ENCODE peak calls at places on chromosomes 11 and 22, in eight cellular contexts. One of them, this sample, is unnamed.

GRCh38 chr11:114595571-114595970 is at the start of gene NXPE4:
- DNase-seq in BE2C: no peak
- DNase-seq in SK-N-SH: no peak
- DNase-seq in body of pancreas: no peak
- DNase-seq in tibial nerve: no peak
- DNase-seq in fibroblast of lung: no peak
- DNase-seq in CD8-positive, alpha-beta T cell: no peak
- DNase-seq in RWPE2: no peak
- DNase-seq in this sample: peak; percentile 16

GRCh38 chr11:35478411-35479139 is 46.8 kb downstream of the PAMR1 start:
- DNase-seq in body of pancreas: peak; percentile 51
- DNase-seq in tibial nerve: no peak
- DNase-seq in fibroblast of lung: peak; percentile 15
- DNase-seq in SK-N-SH: no peak
- DNase-seq in CD8-positive, alpha-beta T cell: no peak
- DNase-seq in RWPE2: no peak
- DNase-seq in BE2C: no peak
- DNase-seq in this sample: no peak

GRCh38 chr11:70326365-70326803 is 55.9 kb downstream of the PPFIA1 start:
- DNase-seq in tibial nerve: peak; percentile 67
- DNase-seq in RWPE2: no peak
- DNase-seq in BE2C: no peak
- DNase-seq in fibroblast of lung: no peak
- DNase-seq in body of pancreas: no peak
- DNase-seq in SK-N-SH: no peak
- DNase-seq in CD8-positive, alpha-beta T cell: no peak
- DNase-seq in this sample: no peak

GRCh38 chr22:39098026-39098425 is 982 bp downstream of the APOBEC3H start:
- DNase-seq in SK-N-SH: no peak
- DNase-seq in BE2C: no peak
- DNase-seq in RWPE2: no peak
- DNase-seq in CD8-positive, alpha-beta T cell: no peak
- DNase-seq in fibroblast of lung: no peak
- DNase-seq in body of pancreas: no peak
- DNase-seq in tibial nerve: no peak
- DNase-seq in this sample: peak; percentile 87

GRCh38 chr22:44586337-44586990 is 88.4 kb upstream of the RTL6 start:
- DNase-seq in RWPE2: no peak
- DNase-seq in SK-N-SH: no peak
- DNase-seq in tibial nerve: no peak
- DNase-seq in fibroblast of lung: no peak
- DNase-seq in CD8-positive, alpha-beta T cell: no peak
- DNase-seq in BE2C: peak; percentile 5
- DNase-seq in body of pancreas: peak; percentile 26
- DNase-seq in this sample: peak; percentile 46

GRCh38 chr11:86761978-86762377 is 38.4 kb upstream of the PRSS23 start:
- DNase-seq in BE2C: no peak
- DNase-seq in body of pancreas: no peak
- DNase-seq in RWPE2: no peak
- DNase-seq in CD8-positive, alpha-beta T cell: no peak
- DNase-seq in SK-N-SH: no peak
- DNase-seq in fibroblast of lung: peak; percentile 87
- DNase-seq in tibial nerve: no peak
- DNase-seq in this sample: no peak

GRCh38 chr22:21451545-21452520 is 15.4 kb upstream of the TMEM191C start:
- DNase-seq in CD8-positive, alpha-beta T cell: no peak
- DNase-seq in BE2C: no peak
- DNase-seq in RWPE2: peak; percentile 29
- DNase-seq in tibial nerve: no peak
- DNase-seq in fibroblast of lung: no peak
- DNase-seq in body of pancreas: no peak
- DNase-seq in SK-N-SH: no peak
- DNase-seq in this sample: peak; percentile 40

GRCh38 chr11:112179601-112180000 is 4.3 kb downstream of the BCO2 start:
- DNase-seq in tibial nerve: no peak
- DNase-seq in body of pancreas: no peak
- DNase-seq in CD8-positive, alpha-beta T cell: no peak
- DNase-seq in BE2C: no peak
- DNase-seq in RWPE2: no peak
- DNase-seq in fibroblast of lung: no peak
- DNase-seq in SK-N-SH: no peak
- DNase-seq in this sample: no peak

GRCh38 chr11:13143486-13144297 is 133.9 kb upstream of the BMAL1 start:
- DNase-seq in tibial nerve: no peak
- DNase-seq in RWPE2: no peak
- DNase-seq in body of pancreas: no peak
- DNase-seq in SK-N-SH: no peak
- DNase-seq in BE2C: no peak
- DNase-seq in fibroblast of lung: no peak
- DNase-seq in CD8-positive, alpha-beta T cell: no peak
- DNase-seq in this sample: no peak

GRCh38 chr11:83119216-83119615 is 37.7 kb upstream of the PCF11 start:
- DNase-seq in SK-N-SH: no peak
- DNase-seq in CD8-positive, alpha-beta T cell: no peak
- DNase-seq in tibial nerve: no peak
- DNase-seq in BE2C: no peak
- DNase-seq in RWPE2: no peak
- DNase-seq in fibroblast of lung: peak; percentile 3
- DNase-seq in body of pancreas: no peak
- DNase-seq in this sample: no peak

GRCh38 chr11:16964501-16964900 is 49.7 kb downstream of the PLEKHA7 start:
- DNase-seq in SK-N-SH: no peak
- DNase-seq in BE2C: no peak
- DNase-seq in fibroblast of lung: no peak
- DNase-seq in body of pancreas: no peak
- DNase-seq in RWPE2: no peak
- DNase-seq in tibial nerve: no peak
- DNase-seq in CD8-positive, alpha-beta T cell: no peak
- DNase-seq in this sample: no peak

GRCh38 chr11:69500285-69501120 is 19.0 kb downstream of the LINC01488 start:
- DNase-seq in SK-N-SH: peak; percentile 21
- DNase-seq in CD8-positive, alpha-beta T cell: no peak
- DNase-seq in BE2C: no peak
- DNase-seq in fibroblast of lung: peak; percentile 21
- DNase-seq in body of pancreas: no peak
- DNase-seq in RWPE2: peak; percentile 53
- DNase-seq in tibial nerve: no peak
- DNase-seq in this sample: no peak

GRCh38 chr11:68524681-68525080 is 64.1 kb downstream of the PPP6R3 start:
- DNase-seq in tibial nerve: no peak
- DNase-seq in SK-N-SH: peak; percentile 21
- DNase-seq in BE2C: no peak
- DNase-seq in RWPE2: no peak
- DNase-seq in fibroblast of lung: no peak
- DNase-seq in body of pancreas: no peak
- DNase-seq in CD8-positive, alpha-beta T cell: no peak
- DNase-seq in this sample: no peak

GRCh38 chr11:71449596-71449995 is 1.4 kb upstream of the DHCR7 start:
- DNase-seq in CD8-positive, alpha-beta T cell: no peak
- DNase-seq in BE2C: no peak
- DNase-seq in tibial nerve: no peak
- DNase-seq in RWPE2: no peak
- DNase-seq in SK-N-SH: no peak
- DNase-seq in fibroblast of lung: no peak
- DNase-seq in body of pancreas: peak; percentile 6
- DNase-seq in this sample: peak; percentile 72

GRCh38 chr11:129251067-129251466 is 58.9 kb upstream of the ARHGAP32 start:
- DNase-seq in tibial nerve: no peak
- DNase-seq in fibroblast of lung: peak; percentile 74
- DNase-seq in CD8-positive, alpha-beta T cell: no peak
- DNase-seq in BE2C: no peak
- DNase-seq in body of pancreas: no peak
- DNase-seq in SK-N-SH: no peak
- DNase-seq in RWPE2: no peak
- DNase-seq in this sample: no peak

GRCh38 chr11:130452941-130453340 is 4.5 kb downstream of the ADAMTS15 start:
- DNase-seq in BE2C: no peak
- DNase-seq in RWPE2: no peak
- DNase-seq in CD8-positive, alpha-beta T cell: no peak
- DNase-seq in body of pancreas: no peak
- DNase-seq in SK-N-SH: no peak
- DNase-seq in tibial nerve: no peak
- DNase-seq in fibroblast of lung: no peak
- DNase-seq in this sample: peak; percentile 71

GRCh38 chr11:11798586-11799438 is 43.0 kb upstream of the USP47 start:
- DNase-seq in BE2C: peak; percentile 67
- DNase-seq in fibroblast of lung: peak; percentile 63
- DNase-seq in SK-N-SH: peak; percentile 60
- DNase-seq in CD8-positive, alpha-beta T cell: peak; percentile 44
- DNase-seq in tibial nerve: peak; percentile 79
- DNase-seq in RWPE2: peak; percentile 69
- DNase-seq in body of pancreas: peak; percentile 92
- DNase-seq in this sample: peak; percentile 90

GRCh38 chr22:42758929-42759629 is 38.4 kb upstream of the A4GALT start:
- DNase-seq in BE2C: no peak
- DNase-seq in CD8-positive, alpha-beta T cell: no peak
- DNase-seq in tibial nerve: peak; percentile 62
- DNase-seq in SK-N-SH: no peak
- DNase-seq in fibroblast of lung: peak; percentile 84
- DNase-seq in body of pancreas: no peak
- DNase-seq in RWPE2: no peak
- DNase-seq in this sample: no peak

GRCh38 chr11:83249972-83250593 is 36.1 kb downstream of the CCDC90B start:
- DNase-seq in CD8-positive, alpha-beta T cell: no peak
- DNase-seq in RWPE2: no peak
- DNase-seq in fibroblast of lung: peak; percentile 46
- DNase-seq in body of pancreas: no peak
- DNase-seq in SK-N-SH: peak; percentile 51
- DNase-seq in BE2C: peak; percentile 7
- DNase-seq in tibial nerve: peak; percentile 7
- DNase-seq in this sample: no peak

DNA sequence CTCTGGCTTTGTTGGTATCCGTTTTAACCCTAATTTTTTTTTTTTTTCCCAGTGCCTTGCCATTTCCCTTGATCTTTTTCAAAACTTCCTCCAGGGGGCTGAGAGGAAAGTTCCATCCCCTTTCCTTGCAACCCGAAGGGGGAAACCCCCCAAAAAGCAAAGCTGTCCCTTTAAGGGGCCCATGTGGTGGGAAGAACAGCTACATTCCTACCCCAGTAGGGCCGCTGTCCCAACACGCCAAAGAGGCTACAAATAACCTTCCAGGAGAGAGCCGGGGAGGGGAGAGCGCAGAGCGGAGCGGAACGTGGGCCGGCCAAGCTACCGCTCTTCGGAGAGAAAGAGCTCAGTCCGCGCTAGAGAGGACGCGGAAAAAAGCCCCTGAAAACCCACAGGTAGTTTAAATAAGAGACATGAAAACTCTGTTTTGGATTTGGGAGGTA is 1.7 kb downstream of the LRP4 start:
- DNase-seq in SK-N-SH: peak; percentile 81
- DNase-seq in body of pancreas: peak; percentile 58
- DNase-seq in BE2C: peak; percentile 27
- DNase-seq in CD8-positive, alpha-beta T cell: no peak
- DNase-seq in fibroblast of lung: peak; percentile 76
- DNase-seq in RWPE2: peak; percentile 75
- DNase-seq in tibial nerve: no peak
- DNase-seq in this sample: peak; percentile 88
- TF ChIP-seq CTCF in SK-N-SH: peak; percentile 51
- TF ChIP-seq CTCF in body of pancreas: peak; percentile 16
- TF ChIP-seq CTCF in BE2C: peak; percentile 20
- TF ChIP-seq CTCF in CD8-positive, alpha-beta T cell: no peak
- TF ChIP-seq CTCF in fibroblast of lung: peak; percentile 48
- TF ChIP-seq CTCF in RWPE2: no peak
- TF ChIP-seq CTCF in tibial nerve: no peak
- TF ChIP-seq CTCF in this sample: peak; percentile 56

DNA sequence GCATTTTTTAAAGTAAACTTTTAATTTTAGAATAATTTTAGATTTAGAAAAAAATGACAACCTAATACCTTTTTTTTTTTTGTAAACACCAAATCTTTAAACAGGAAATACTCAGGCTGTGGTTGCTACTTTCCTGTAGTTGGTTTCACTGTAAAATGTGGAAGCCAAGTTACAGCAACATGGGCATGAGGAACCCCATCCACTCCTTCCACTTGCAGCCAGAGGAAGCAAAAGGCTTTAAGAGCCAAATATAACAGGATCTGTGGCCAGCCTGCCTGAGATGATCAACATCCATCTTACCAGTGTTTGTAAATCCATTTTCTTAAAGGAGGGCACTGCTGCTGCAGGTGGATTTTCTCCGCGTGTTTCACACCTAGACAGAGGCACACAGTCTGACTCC is 66.2 kb downstream of the TNRC6B start:
- DNase-seq in fibroblast of lung: no peak
- DNase-seq in RWPE2: no peak
- DNase-seq in BE2C: no peak
- DNase-seq in CD8-positive, alpha-beta T cell: no peak
- DNase-seq in SK-N-SH: no peak
- DNase-seq in body of pancreas: no peak
- DNase-seq in tibial nerve: no peak
- DNase-seq in this sample: no peak
- H3K4me3 ChIP-seq in fibroblast of lung: no peak overlapping the region
- H3K4me3 ChIP-seq in RWPE2: no peak overlapping the region
- H3K4me3 ChIP-seq in BE2C: no peak overlapping the region
- H3K4me3 ChIP-seq in CD8-positive, alpha-beta T cell: no peak overlapping the region
- H3K4me3 ChIP-seq in SK-N-SH: no peak overlapping the region
- H3K4me3 ChIP-seq in body of pancreas: no peak overlapping the region
- H3K4me3 ChIP-seq in tibial nerve: no peak overlapping the region
- H3K4me3 ChIP-seq in this sample: no peak overlapping the region

GRCh38 chr11:118921121-118921928 is 4.4 kb downstream of the BCL9L start:
- DNase-seq in CD8-positive, alpha-beta T cell: no peak
- DNase-seq in tibial nerve: peak; percentile 85
- DNase-seq in RWPE2: peak; percentile 81
- DNase-seq in SK-N-SH: peak; percentile 30
- DNase-seq in BE2C: no peak
- DNase-seq in fibroblast of lung: peak; percentile 72
- DNase-seq in body of pancreas: peak; percentile 73
- DNase-seq in this sample: peak; percentile 93
- H3K4me1 ChIP-seq in CD8-positive, alpha-beta T cell: peaks cover 49% of the 10 kb centered on the region
- H3K4me1 ChIP-seq in tibial nerve: peaks cover 73% of the 10 kb centered on the region
- H3K4me1 ChIP-seq in RWPE2: peaks cover 42% of the 10 kb centered on the region
- H3K4me1 ChIP-seq in SK-N-SH: peaks cover 81% of the 10 kb centered on the region
- H3K4me1 ChIP-seq in BE2C: peaks cover 71% of the 10 kb centered on the region
- H3K4me1 ChIP-seq in fibroblast of lung: peaks cover 36% of the 10 kb centered on the region
- H3K4me1 ChIP-seq in body of pancreas: peaks cover 82% of the 10 kb centered on the region
- H3K4me1 ChIP-seq in this sample: peaks cover 44% of the 10 kb centered on the region

GRCh38 chr11:43943931-43944751 is 1.7 kb downstream of the C11orf96 start:
- DNase-seq in fibroblast of lung: peak; percentile 66
- DNase-seq in CD8-positive, alpha-beta T cell: no peak
- DNase-seq in body of pancreas: no peak
- DNase-seq in RWPE2: no peak
- DNase-seq in BE2C: peak; percentile 30
- DNase-seq in tibial nerve: no peak
- DNase-seq in SK-N-SH: no peak
- DNase-seq in this sample: peak; percentile 73

GRCh38 chr11:43947815-43948214 is 5.4 kb downstream of the C11orf96 start:
- DNase-seq in fibroblast of lung: no peak
- DNase-seq in CD8-positive, alpha-beta T cell: no peak
- DNase-seq in tibial nerve: no peak
- DNase-seq in SK-N-SH: peak; percentile 80
- DNase-seq in RWPE2: no peak
- DNase-seq in body of pancreas: no peak
- DNase-seq in BE2C: peak; percentile 66
- DNase-seq in this sample: no peak

GRCh38 chr11:43944761-43945311 is 2.4 kb downstream of the C11orf96 start:
- DNase-seq in tibial nerve: peak; percentile 75
- DNase-seq in CD8-positive, alpha-beta T cell: peak; percentile 36
- DNase-seq in body of pancreas: peak; percentile 73
- DNase-seq in BE2C: peak; percentile 73
- DNase-seq in fibroblast of lung: no peak
- DNase-seq in RWPE2: peak; percentile 67
- DNase-seq in SK-N-SH: peak; percentile 72
- DNase-seq in this sample: peak; percentile 93

GRCh38 chr11:43948341-43949185 is 6.1 kb downstream of the C11orf96 start:
- DNase-seq in CD8-positive, alpha-beta T cell: no peak
- DNase-seq in tibial nerve: no peak
- DNase-seq in fibroblast of lung: no peak
- DNase-seq in SK-N-SH: no peak
- DNase-seq in body of pancreas: no peak
- DNase-seq in BE2C: peak; percentile 26
- DNase-seq in RWPE2: no peak
- DNase-seq in this sample: no peak

GRCh38 chr11:43947003-43947500 is 4.6 kb downstream of the C11orf96 start:
- DNase-seq in RWPE2: no peak
- DNase-seq in body of pancreas: no peak
- DNase-seq in fibroblast of lung: peak; percentile 24
- DNase-seq in BE2C: peak; percentile 61
- DNase-seq in tibial nerve: no peak
- DNase-seq in SK-N-SH: no peak
- DNase-seq in CD8-positive, alpha-beta T cell: no peak
- DNase-seq in this sample: peak; percentile 81
- TF ChIP-seq CTCF in RWPE2: peak; percentile 18
- TF ChIP-seq CTCF in body of pancreas: no peak
- TF ChIP-seq CTCF in fibroblast of lung: peak; percentile 24
- TF ChIP-seq CTCF in BE2C: peak; percentile 52
- TF ChIP-seq CTCF in tibial nerve: peak; percentile 23
- TF ChIP-seq CTCF in SK-N-SH: peak; percentile 26
- TF ChIP-seq CTCF in CD8-positive, alpha-beta T cell: no peak
- TF ChIP-seq CTCF in this sample: peak; percentile 74